ENCODE peak calls at places on chromosomes 4 and X, in ten cellular contexts. One of them, this sample, is unnamed.

GRCh38 chr4:4693258-4693657 is 151.4 kb upstream of the STX18 start:
- DNase-seq in adrenal gland: no peak
- DNase-seq in NCI-H2171: no peak
- DNase-seq in NCI-H1930: no peak
- DNase-seq in Caco-2: no peak
- DNase-seq in ACHN: peak
- DNase-seq in fibroblast of lung: no peak
- DNase-seq in fibroblast of gingiva: no peak
- DNase-seq in effector memory CD4-positive, alpha-beta T cell: no peak
- DNase-seq in GM12865: peak
- DNase-seq in this sample: peak

GRCh38 chrX:11367609-11368430 is 74.6 kb downstream of the AMELX start:
- DNase-seq in adrenal gland: no peak
- DNase-seq in NCI-H2171: no peak
- DNase-seq in NCI-H1930: no peak
- DNase-seq in Caco-2: no peak
- DNase-seq in ACHN: no peak
- DNase-seq in fibroblast of lung: peak
- DNase-seq in fibroblast of gingiva: peak
- DNase-seq in effector memory CD4-positive, alpha-beta T cell: no peak
- DNase-seq in GM12865: no peak
- DNase-seq in this sample: no peak

GRCh38 chr4:150149381-150149780 is 71.1 kb downstream of the DCLK2 start:
- DNase-seq in adrenal gland: no peak
- DNase-seq in NCI-H2171: no peak
- DNase-seq in NCI-H1930: no peak
- DNase-seq in Caco-2: no peak
- DNase-seq in ACHN: no peak
- DNase-seq in fibroblast of lung: peak
- DNase-seq in fibroblast of gingiva: peak
- DNase-seq in effector memory CD4-positive, alpha-beta T cell: no peak
- DNase-seq in GM12865: no peak
- DNase-seq in this sample: no peak

GRCh38 chr4:6682862-6683590 is 10.7 kb upstream of the S100P start:
- DNase-seq in adrenal gland: no peak
- DNase-seq in NCI-H2171: no peak
- DNase-seq in NCI-H1930: no peak
- DNase-seq in Caco-2: no peak
- DNase-seq in ACHN: no peak
- DNase-seq in fibroblast of lung: no peak
- DNase-seq in fibroblast of gingiva: no peak
- DNase-seq in effector memory CD4-positive, alpha-beta T cell: no peak
- DNase-seq in GM12865: no peak
- DNase-seq in this sample: no peak

GRCh38 chr4:176277162-176277904 is 8.3 kb upstream of the ASB5 start:
- DNase-seq in adrenal gland: peak
- DNase-seq in NCI-H2171: peak
- DNase-seq in NCI-H1930: no peak
- DNase-seq in Caco-2: peak
- DNase-seq in ACHN: peak
- DNase-seq in fibroblast of lung: peak
- DNase-seq in fibroblast of gingiva: peak
- DNase-seq in effector memory CD4-positive, alpha-beta T cell: no peak
- DNase-seq in GM12865: peak
- DNase-seq in this sample: peak

GRCh38 chr4:80367737-80368136 is 32.2 kb downstream of the CFAP299 start:
- DNase-seq in adrenal gland: no peak
- DNase-seq in NCI-H2171: no peak
- DNase-seq in NCI-H1930: no peak
- DNase-seq in Caco-2: no peak
- DNase-seq in ACHN: no peak
- DNase-seq in fibroblast of lung: no peak
- DNase-seq in fibroblast of gingiva: peak
- DNase-seq in effector memory CD4-positive, alpha-beta T cell: no peak
- DNase-seq in GM12865: no peak
- DNase-seq in this sample: no peak

GRCh38 chr4:116122131-116122530 is 963.2 kb downstream of the TRAM1L1 start:
- DNase-seq in adrenal gland: no peak
- DNase-seq in NCI-H2171: no peak
- DNase-seq in NCI-H1930: no peak
- DNase-seq in Caco-2: peak
- DNase-seq in ACHN: peak
- DNase-seq in fibroblast of lung: no peak
- DNase-seq in fibroblast of gingiva: no peak
- DNase-seq in effector memory CD4-positive, alpha-beta T cell: no peak
- DNase-seq in GM12865: no peak
- DNase-seq in this sample: no peak

GRCh38 chr4:54961357-54961975 is 163.9 kb downstream of the KDR start:
- DNase-seq in adrenal gland: no peak
- DNase-seq in NCI-H2171: no peak
- DNase-seq in NCI-H1930: peak
- DNase-seq in Caco-2: peak
- DNase-seq in ACHN: peak
- DNase-seq in fibroblast of lung: peak
- DNase-seq in fibroblast of gingiva: peak
- DNase-seq in effector memory CD4-positive, alpha-beta T cell: no peak
- DNase-seq in GM12865: peak
- DNase-seq in this sample: peak

GRCh38 chrX:10922841-10923240 is 188.3 kb upstream of the HCCS start:
- DNase-seq in adrenal gland: no peak
- DNase-seq in NCI-H2171: no peak
- DNase-seq in NCI-H1930: no peak
- DNase-seq in Caco-2: no peak
- DNase-seq in ACHN: no peak
- DNase-seq in fibroblast of lung: no peak
- DNase-seq in fibroblast of gingiva: no peak
- DNase-seq in effector memory CD4-positive, alpha-beta T cell: no peak
- DNase-seq in GM12865: no peak
- DNase-seq in this sample: no peak

GRCh38 chrX:24168807-24169206 is 19.3 kb downstream of the ZFX start:
- DNase-seq in adrenal gland: no peak
- DNase-seq in NCI-H2171: no peak
- DNase-seq in NCI-H1930: no peak
- DNase-seq in Caco-2: no peak
- DNase-seq in ACHN: no peak
- DNase-seq in fibroblast of lung: no peak
- DNase-seq in fibroblast of gingiva: no peak
- DNase-seq in effector memory CD4-positive, alpha-beta T cell: no peak
- DNase-seq in GM12865: peak
- DNase-seq in this sample: no peak

GRCh38 chrX:40298569-40298968 is 200.8 kb upstream of the BCOR start:
- DNase-seq in adrenal gland: no peak
- DNase-seq in NCI-H2171: no peak
- DNase-seq in NCI-H1930: no peak
- DNase-seq in Caco-2: no peak
- DNase-seq in ACHN: no peak
- DNase-seq in fibroblast of lung: no peak
- DNase-seq in fibroblast of gingiva: no peak
- DNase-seq in effector memory CD4-positive, alpha-beta T cell: no peak
- DNase-seq in GM12865: no peak
- DNase-seq in this sample: no peak

GRCh38 chrX:3549442-3549875 is 164.0 kb downstream of the PRKX start:
- DNase-seq in adrenal gland: peak
- DNase-seq in NCI-H2171: peak
- DNase-seq in NCI-H1930: no peak
- DNase-seq in Caco-2: peak
- DNase-seq in ACHN: peak
- DNase-seq in fibroblast of lung: no peak
- DNase-seq in fibroblast of gingiva: peak
- DNase-seq in effector memory CD4-positive, alpha-beta T cell: no peak
- DNase-seq in GM12865: no peak
- DNase-seq in this sample: peak

GRCh38 chr4:11130195-11130975 is 298.3 kb downstream of the HS3ST1 start:
- DNase-seq in adrenal gland: no peak
- DNase-seq in NCI-H2171: no peak
- DNase-seq in NCI-H1930: no peak
- DNase-seq in Caco-2: no peak
- DNase-seq in ACHN: no peak
- DNase-seq in fibroblast of lung: peak
- DNase-seq in fibroblast of gingiva: no peak
- DNase-seq in effector memory CD4-positive, alpha-beta T cell: no peak
- DNase-seq in GM12865: no peak
- DNase-seq in this sample: no peak

GRCh38 chr4:73345399-73345975 is 58.6 kb upstream of the ALB start:
- DNase-seq in adrenal gland: no peak
- DNase-seq in NCI-H2171: no peak
- DNase-seq in NCI-H1930: no peak
- DNase-seq in Caco-2: peak
- DNase-seq in ACHN: peak
- DNase-seq in fibroblast of lung: no peak
- DNase-seq in fibroblast of gingiva: no peak
- DNase-seq in effector memory CD4-positive, alpha-beta T cell: no peak
- DNase-seq in GM12865: no peak
- DNase-seq in this sample: no peak

GRCh38 chr4:106522839-106523238 is 154.3 kb upstream of the GIMD1 start:
- DNase-seq in adrenal gland: no peak
- DNase-seq in NCI-H2171: no peak
- DNase-seq in NCI-H1930: no peak
- DNase-seq in Caco-2: peak
- DNase-seq in ACHN: peak
- DNase-seq in fibroblast of lung: no peak
- DNase-seq in fibroblast of gingiva: no peak
- DNase-seq in effector memory CD4-positive, alpha-beta T cell: no peak
- DNase-seq in GM12865: no peak
- DNase-seq in this sample: no peak

GRCh38 chrX:131405497-131405896 is 116.4 kb upstream of the IGSF1 start:
- DNase-seq in adrenal gland: no peak
- DNase-seq in NCI-H2171: no peak
- DNase-seq in NCI-H1930: no peak
- DNase-seq in Caco-2: no peak
- DNase-seq in ACHN: no peak
- DNase-seq in fibroblast of lung: no peak
- DNase-seq in fibroblast of gingiva: no peak
- DNase-seq in effector memory CD4-positive, alpha-beta T cell: no peak
- DNase-seq in GM12865: peak
- DNase-seq in this sample: peak

GRCh38 chrX:29913647-29914046 is 301.7 kb upstream of the MAGEB2 start:
- DNase-seq in adrenal gland: no peak
- DNase-seq in NCI-H2171: no peak
- DNase-seq in NCI-H1930: no peak
- DNase-seq in Caco-2: no peak
- DNase-seq in ACHN: no peak
- DNase-seq in fibroblast of lung: no peak
- DNase-seq in fibroblast of gingiva: no peak
- DNase-seq in effector memory CD4-positive, alpha-beta T cell: no peak
- DNase-seq in GM12865: no peak
- DNase-seq in this sample: no peak

GRCh38 chrX:2351321-2351720 is 149.5 kb downstream of the DHRSX start:
- DNase-seq in adrenal gland: no peak
- DNase-seq in NCI-H2171: no peak
- DNase-seq in NCI-H1930: no peak
- DNase-seq in Caco-2: no peak
- DNase-seq in ACHN: peak
- DNase-seq in fibroblast of lung: peak
- DNase-seq in fibroblast of gingiva: peak
- DNase-seq in effector memory CD4-positive, alpha-beta T cell: no peak
- DNase-seq in GM12865: no peak
- DNase-seq in this sample: no peak

GRCh38 chrX:13194291-13195103 is 125.4 kb downstream of the ATXN3L start:
- DNase-seq in adrenal gland: no peak
- DNase-seq in NCI-H2171: peak
- DNase-seq in NCI-H1930: peak
- DNase-seq in Caco-2: no peak
- DNase-seq in ACHN: peak
- DNase-seq in fibroblast of lung: peak
- DNase-seq in fibroblast of gingiva: no peak
- DNase-seq in effector memory CD4-positive, alpha-beta T cell: no peak
- DNase-seq in GM12865: peak
- DNase-seq in this sample: no peak

GRCh38 chr4:77145806-77146425 is 11.1 kb upstream of the CCNG2 start:
- DNase-seq in adrenal gland: no peak
- DNase-seq in NCI-H2171: no peak
- DNase-seq in NCI-H1930: no peak
- DNase-seq in Caco-2: peak
- DNase-seq in ACHN: no peak
- DNase-seq in fibroblast of lung: no peak
- DNase-seq in fibroblast of gingiva: peak
- DNase-seq in effector memory CD4-positive, alpha-beta T cell: no peak
- DNase-seq in GM12865: no peak
- DNase-seq in this sample: no peak

GRCh38 chr4:140774956-140775355 is 18.8 kb upstream of the TBC1D9 start:
- DNase-seq in adrenal gland: no peak
- DNase-seq in NCI-H2171: no peak
- DNase-seq in NCI-H1930: no peak
- DNase-seq in Caco-2: no peak
- DNase-seq in ACHN: no peak
- DNase-seq in fibroblast of lung: no peak
- DNase-seq in fibroblast of gingiva: no peak
- DNase-seq in effector memory CD4-positive, alpha-beta T cell: no peak
- DNase-seq in GM12865: no peak
- DNase-seq in this sample: no peak

This sample was measured in SW480.